ENCODE peak calls at places on chromosomes 1 and 21, in nine cellular contexts. G is activated naive CD8-positive, alpha-beta T cell treated with anti-CD3 and anti-CD28 coated beads, Interleukin-2, amount 50 U/mL, for 24 hours; S is cardiac muscle cell; E is suprapubic skin; P is stimulated activated CD4-positive, alpha-beta T cell treated with anti-CD3 and anti-CD28 coated beads, Interleukin-1b, Interleukin-23, amount 100 ng/mL, for 4 hours; C is stimulated activated effector memory CD8-positive, alpha-beta T cell treated with anti-CD3 and anti-CD28 coated beads, Interleukin-12 subunit alpha, Interleukin-12 subunit beta, amount 100 ng/mL, for 72 hours; Q is CD4-positive, alpha-beta T cell; B is effector CD4-positive, alpha-beta T cell; L is pulmonary artery endothelial cell. X is an unnamed sample.

GRCh38 chr1:22709227-22709626 is 1.4 kb upstream of the EPHB2 start:
- DNase-seq in S (no peak), B (no peak), G (no peak), P (no peak), E (no peak), Q (no peak), L (no peak), C (no peak), X (no peak)

GRCh38 chr1:232786845-232787455 is 18.3 kb upstream of the MAP10 start:
- DNase-seq in Q (no peak), B (no peak), E (no peak), L (no peak), S (no peak), G (no peak), P (no peak), C (no peak), X (no peak)

GRCh38 chr1:239819075-239819474 is 272.6 kb upstream of the FMN2 start:
- DNase-seq in E (no peak), S (no peak), P (no peak), B (no peak), Q (no peak), L (no peak), C (no peak), G (no peak), X (no peak)

GRCh38 chr21:34243562-34243961 is 120.2 kb upstream of the KCNE2 start:
- DNase-seq in C (no peak), E (no peak), P (peak; percentile 1), B (no peak), L (peak; percentile 2), G (peak; percentile 5), S (peak; percentile 45), Q (no peak), X (no peak)

GRCh38 chr1:58152709-58153108 is 393.8 kb downstream of the OMA1 start:
- DNase-seq in L (no peak), B (no peak), Q (no peak), G (no peak), E (no peak), S (no peak), P (no peak), C (no peak), X (no peak)

GRCh38 chr1:26285366-26286063 is 5.6 kb downstream of the SH3BGRL3 start:
- DNase-seq in B (no peak), G (peak; percentile 73), E (peak; percentile 73), C (no peak), L (no peak), S (no peak), P (no peak), Q (peak; percentile 13), X (no peak)

GRCh38 chr1:42944207-42944928 is 14.3 kb downstream of the SLC2A1 start:
- DNase-seq in S (no peak), L (no peak), E (no peak), G (no peak), B (no peak), C (no peak), P (no peak), Q (no peak), X (no peak)

GRCh38 chr21:40054403-40054802 is 187.2 kb downstream of the PCP4 start:
- DNase-seq in Q (no peak), L (no peak), S (no peak), E (no peak), B (no peak), G (no peak), P (no peak), C (no peak), X (no peak)

GRCh38 chr1:150061632-150062101 is 5.9 kb upstream of the VPS45 start:
- DNase-seq in E (no peak), S (peak; percentile 87), L (no peak), C (no peak), B (no peak), P (no peak), Q (no peak), G (no peak), X (no peak)

GRCh38 chr1:78607334-78607927 is 12.8 kb upstream of the IFI44L start:
- DNase-seq in G (no peak), E (no peak), L (no peak), Q (no peak), S (peak; percentile 66), C (no peak), B (no peak), P (no peak), X (no peak)

GRCh38 chr1:193525917-193526710 is 339.7 kb upstream of the B3GALT2 start:
- DNase-seq in L (no peak), G (no peak), E (no peak), B (no peak), C (no peak), Q (no peak), S (no peak), P (no peak), X (no peak)

GRCh38 chr1:226629896-226630550 is 81.5 kb downstream of the STUM start:
- DNase-seq in Q (no peak), B (no peak), C (no peak), G (no peak), E (peak; percentile 45), L (no peak), P (no peak), S (no peak), X (peak; percentile 10)

GRCh38 chr1:12778061-12778460 is 4.5 kb downstream of the PRAMEF12 start:
- DNase-seq in S (no peak), C (no peak), P (no peak), L (no peak), G (no peak), Q (no peak), E (no peak), B (no peak), X (no peak)

GRCh38 chr1:42999308-42999707 is 40.6 kb upstream of the SLC2A1 start:
- DNase-seq in G (no peak), L (no peak), P (no peak), Q (no peak), E (no peak), B (no peak), S (no peak), C (no peak), X (no peak)

GRCh38 chr1:3543076-3544049 is 67.9 kb downstream of the MEGF6 start:
- DNase-seq in B (no peak), C (no peak), Q (no peak), G (no peak), L (no peak), S (peak; percentile 82), P (no peak), E (no peak), X (no peak)

GRCh38 chr1:84377480-84378095 is 20.7 kb upstream of the DNASE2B start:
- DNase-seq in S (peak; percentile 82), B (no peak), P (no peak), E (no peak), G (no peak), L (no peak), Q (no peak), C (no peak), X (no peak)

GRCh38 chr1:230507671-230508407 is 81.7 kb upstream of the PGBD5 start:
- DNase-seq in G (no peak), B (no peak), C (no peak), S (peak; percentile 21), E (no peak), L (no peak), Q (no peak), P (no peak), X (no peak)

GRCh38 chr1:236167154-236167553 is 24.8 kb downstream of the GPR137B start:
- DNase-seq in E (no peak), B (no peak), S (no peak), P (no peak), Q (no peak), C (no peak), L (no peak), G (no peak), X (no peak)

GRCh38 chr1:77263708-77264107 is 18.1 kb upstream of the AK5 start:
- DNase-seq in Q (no peak), G (no peak), E (no peak), S (no peak), C (no peak), L (no peak), P (no peak), B (no peak), X (no peak)

GRCh38 chr1:97123717-97124446 is 402.3 kb downstream of the PTBP2 start:
- DNase-seq in E (no peak), S (peak; percentile 13), L (no peak), C (no peak), P (no peak), Q (no peak), B (no peak), G (no peak), X (no peak)

GRCh38 chr1:227092054-227092453 is 152.0 kb downstream of the COQ8A start:
- DNase-seq in S (peak; percentile 4), L (no peak), C (no peak), G (no peak), E (no peak), P (no peak), B (no peak), Q (no peak), X (no peak)

GRCh38 chr1:97137862-97138514 is 416.4 kb downstream of the PTBP2 start:
- DNase-seq in B (no peak), Q (no peak), C (no peak), G (peak; percentile 9), L (peak; percentile 79), S (peak; percentile 89), E (no peak), P (no peak), X (no peak)

GRCh38 chr1:94048413-94049164 is 72.4 kb downstream of the ABCA4 start:
- DNase-seq in E (no peak), S (peak; percentile 79), P (no peak), C (no peak), B (no peak), Q (no peak), G (no peak), L (peak; percentile 99), X (no peak)

GRCh38 chr1:113835686-113836290 is 23.5 kb upstream of the RSBN1 start:
- DNase-seq in P (peak; percentile 34), L (no peak), C (no peak), B (peak; percentile 32), G (no peak), Q (no peak), E (no peak), S (peak; percentile 75), X (no peak)

GRCh38 chr1:1204425-1204920 is 1.9 kb downstream of the TNFRSF18 start:
- DNase-seq in P (no peak), Q (no peak), E (no peak), B (no peak), G (no peak), L (no peak), S (no peak), C (no peak), X (no peak)

GRCh38 chr1:27922272-27922671 is 12.5 kb upstream of the SMPDL3B start:
- DNase-seq in L (no peak), S (no peak), C (no peak), B (no peak), G (no peak), Q (no peak), P (no peak), E (no peak), X (no peak)

GRCh38 chr1:172469717-172470116 is 25.8 kb upstream of the PIGC start:
- DNase-seq in E (no peak), S (no peak), B (no peak), G (no peak), L (no peak), C (no peak), Q (no peak), P (no peak), X (no peak)

GRCh38 chr1:186272486-186272885 is 102.6 kb downstream of the TPR start:
- DNase-seq in E (no peak), B (no peak), L (no peak), C (no peak), G (no peak), Q (no peak), S (peak; percentile 22), P (no peak), X (no peak)

GRCh38 chr1:240099748-240100147 is 8.1 kb downstream of the FMN2 start:
- DNase-seq in G (no peak), P (no peak), C (no peak), S (no peak), B (no peak), E (no peak), L (no peak), Q (no peak), X (no peak)

GRCh38 chr1:232521660-232522059 is 108.3 kb downstream of the SIPA1L2 start:
- DNase-seq in G (no peak), S (no peak), B (no peak), E (no peak), Q (no peak), P (no peak), C (no peak), L (no peak), X (no peak)

GRCh38 chr1:185073725-185074124 is 28.4 kb downstream of the RNF2 start:
- DNase-seq in P (no peak), G (no peak), S (peak; percentile 19), Q (no peak), L (no peak), E (no peak), C (no peak), B (no peak), X (no peak)

X was measured in activated B cell treated with CpG ODN at 0.5 μM for 24 hours.